ENCODE peak calls at places on chromosomes 2 and 18, in seven cellular contexts. V is K562, D is HepG2, N is stomach, U is prostate gland, L is SK-N-SH, M is transverse colon. C is an unnamed sample.

GRCh38 chr2:71603311-71603794 is 150.0 kb downstream of the DYSF start:
- DNase-seq in V (no peak), D (no peak), N (no peak), U (no peak), L (no peak), M (peak; percentile 7), C (peak; percentile 52)

GRCh38 chr2:42118759-42119569 is 50.2 kb upstream of the EML4 start:
- DNase-seq in V (no peak), D (no peak), N (no peak), U (no peak), L (no peak), M (no peak), C (no peak)

GRCh38 chr2:237156131-237156856 is 70.6 kb downstream of the COPS8 start:
- DNase-seq in V (no peak), D (no peak), N (no peak), U (no peak), L (peak; percentile 37), M (peak; percentile 15), C (peak; percentile 85)

GRCh38 chr2:110748489-110748867 is 16.1 kb downstream of the ACOXL start:
- DNase-seq in V (no peak), D (no peak), N (peak; percentile 42), U (no peak), L (no peak), M (peak; percentile 60), C (no peak)

GRCh38 chr18:65403534-65403933 is 347.3 kb upstream of the CDH7 start:
- DNase-seq in V (no peak), D (no peak), N (no peak), U (no peak), L (no peak), M (no peak), C (no peak)

GRCh38 chr2:62197609-62198236 is 1.8 kb downstream of the B3GNT2 start:
- DNase-seq in V (peak; percentile 44), D (no peak), N (peak; percentile 38), U (peak; percentile 33), L (peak; percentile 68), M (peak; percentile 62), C (peak; percentile 85)

GRCh38 chr2:129402076-129402475 is 577.4 kb upstream of the RAB6C start:
- DNase-seq in V (no peak), D (no peak), N (no peak), U (no peak), L (no peak), M (no peak), C (no peak)

GRCh38 chr2:72204156-72204781 is 56.6 kb upstream of the CYP26B1 start:
- DNase-seq in V (no peak), D (peak; percentile 52), N (no peak), U (no peak), L (no peak), M (no peak), C (no peak)

GRCh38 chr2:29576231-29576630 is 345.2 kb downstream of the ALK start:
- DNase-seq in V (no peak), D (no peak), N (no peak), U (no peak), L (no peak), M (no peak), C (no peak)

GRCh38 chr2:130797493-130798435 is 39.0 kb upstream of the ARHGEF4 start:
- DNase-seq in V (peak; percentile 91), D (peak; percentile 77), N (peak; percentile 91), U (peak; percentile 88), L (peak; percentile 93), M (peak; percentile 91), C (peak; percentile 92)

GRCh38 chr18:79816092-79816491 is 18.4 kb downstream of the KCNG2 start:
- DNase-seq in V (no peak), D (no peak), N (no peak), U (no peak), L (no peak), M (no peak), C (no peak)

GRCh38 chr2:236981710-236982485 is 103.8 kb upstream of the COPS8 start:
- DNase-seq in V (no peak), D (no peak), N (no peak), U (no peak), L (no peak), M (no peak), C (no peak)

GRCh38 chr18:9808530-9809241 is 77.1 kb upstream of the TXNDC2 start:
- DNase-seq in V (no peak), D (peak; percentile 89), N (no peak), U (peak; percentile 27), L (no peak), M (no peak), C (no peak)
- TF ChIP-seq POLR2AphosphoS5 in V (no peak), D (no peak), N (no peak), U (peak; percentile 44), L (no peak), M (peak; percentile 14), C (no peak)

GRCh38 chr2:138712212-138712979 is 67.8 kb downstream of the NXPH2 start:
- DNase-seq in V (no peak), D (peak; percentile 37), N (no peak), U (no peak), L (no peak), M (no peak), C (no peak)

GRCh38 chr2:138713509-138713908 is 66.7 kb downstream of the NXPH2 start:
- DNase-seq in V (no peak), D (no peak), N (no peak), U (no peak), L (no peak), M (no peak), C (no peak)

GRCh38 chr2:138713069-138713496 is 67.1 kb downstream of the NXPH2 start:
- DNase-seq in V (no peak), D (peak; percentile 30), N (no peak), U (no peak), L (no peak), M (no peak), C (no peak)

GRCh38 chr2:138718405-138718804 is 61.8 kb downstream of the NXPH2 start:
- DNase-seq in V (no peak), D (no peak), N (no peak), U (no peak), L (no peak), M (no peak), C (no peak)

DNA sequence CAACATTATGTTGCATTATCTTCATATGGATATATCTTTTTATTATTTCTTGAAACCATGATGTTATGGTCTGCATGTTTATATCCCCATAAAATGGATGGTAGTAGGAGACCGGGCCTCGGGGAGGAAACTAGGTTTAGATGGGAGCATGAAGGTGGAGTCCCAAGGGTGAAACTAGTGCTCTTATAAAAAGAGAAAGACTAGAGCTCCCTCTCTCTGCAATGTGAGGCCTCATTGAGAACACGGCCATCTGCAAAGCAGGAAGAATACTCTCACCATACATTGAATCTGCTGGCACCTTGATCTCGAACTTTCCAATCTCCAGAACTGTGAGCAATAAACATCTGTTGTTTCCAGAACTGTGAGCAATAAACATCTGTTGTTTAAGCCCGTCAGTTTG is 64.0 kb downstream of the NXPH2 start:
- DNase-seq in V (no peak), D (no peak), N (no peak), U (no peak), L (no peak), M (no peak), C (no peak)
- TF ChIP-seq CTCF in V (peak; percentile 29), D (peak; percentile 60), N (no peak), U (no peak), L (peak; percentile 13), M (no peak), C (no peak)

DNA sequence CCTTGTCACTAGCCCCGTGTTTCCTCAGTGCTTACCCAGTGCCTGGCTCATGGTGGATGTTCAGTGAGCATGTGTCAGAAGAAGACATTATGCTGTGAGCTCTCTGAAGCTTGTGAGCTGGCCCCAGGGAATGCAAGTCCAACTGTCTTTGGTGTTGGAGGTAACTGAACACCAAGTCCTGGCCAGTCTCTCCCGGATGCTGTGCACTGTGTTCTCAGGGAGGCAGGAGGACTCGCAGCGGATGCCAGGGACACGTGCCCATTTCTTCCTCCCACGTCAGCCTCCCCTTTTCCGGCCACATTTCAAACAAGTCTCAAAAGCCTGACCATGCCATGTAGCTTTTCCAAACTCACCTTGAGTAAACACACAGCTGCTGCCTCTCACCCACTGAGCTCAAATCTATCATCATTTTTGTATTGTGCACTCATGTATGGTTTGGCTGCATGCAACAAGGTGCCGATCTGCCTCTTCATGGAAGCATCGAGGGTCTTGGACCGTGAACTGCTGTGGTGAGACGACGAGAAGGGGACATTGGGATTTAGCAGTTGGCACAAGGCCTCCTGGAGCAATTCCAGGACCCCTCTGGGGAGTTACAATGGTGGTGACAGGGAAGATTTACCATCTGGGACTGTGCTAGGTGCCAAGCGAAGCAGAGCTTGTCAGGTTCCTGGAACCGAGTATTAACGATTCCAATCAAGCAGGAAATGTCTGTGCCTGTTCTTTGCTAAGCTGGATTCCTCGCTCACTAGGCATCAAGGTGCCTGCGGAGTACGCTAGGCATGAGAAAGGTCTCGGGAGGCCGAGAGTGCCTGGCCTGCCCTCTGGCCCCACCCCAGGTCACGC is 44.4 kb upstream of the MGAT4A start:
- DNase-seq in V (no peak), D (no peak), N (peak; percentile 42), U (peak; percentile 80), L (no peak), M (no peak), C (no peak)
- TF ChIP-seq POLR2AphosphoS5 in V (no peak), D (no peak), N (no peak), U (peak; percentile 55), L (no peak), M (no peak), C (no peak)

GRCh38 chr18:9508446-9509025 is 33.2 kb downstream of the RALBP1 start:
- DNase-seq in V (no peak), D (no peak), N (no peak), U (no peak), L (no peak), M (no peak), C (no peak)

GRCh38 chr18:9507565-9508088 is 32.3 kb downstream of the RALBP1 start:
- DNase-seq in V (no peak), D (no peak), N (no peak), U (no peak), L (no peak), M (no peak), C (no peak)

GRCh38 chr18:9506046-9506792 is 30.9 kb downstream of the RALBP1 start:
- DNase-seq in V (no peak), D (no peak), N (peak; percentile 56), U (peak; percentile 11), L (no peak), M (peak; percentile 31), C (no peak)
- TF ChIP-seq CTCF in V (no peak), D (no peak), N (no peak), U (no peak), L (no peak), M (no peak), C (no peak)

GRCh38 chr18:39799010-39799409 is 2156.0 kb upstream of the PIK3C3 start:
- DNase-seq in V (no peak), D (no peak), N (no peak), U (no peak), L (no peak), M (peak; percentile 13), C (no peak)

GRCh38 chr18:39801010-39801409 is 2154.0 kb upstream of the PIK3C3 start:
- DNase-seq in V (no peak), D (no peak), N (no peak), U (no peak), L (no peak), M (no peak), C (no peak)

GRCh38 chr18:39796413-39796812 is 2158.6 kb upstream of the PIK3C3 start:
- DNase-seq in V (no peak), D (peak; percentile 16), N (no peak), U (no peak), L (no peak), M (no peak), C (no peak)

DNA sequence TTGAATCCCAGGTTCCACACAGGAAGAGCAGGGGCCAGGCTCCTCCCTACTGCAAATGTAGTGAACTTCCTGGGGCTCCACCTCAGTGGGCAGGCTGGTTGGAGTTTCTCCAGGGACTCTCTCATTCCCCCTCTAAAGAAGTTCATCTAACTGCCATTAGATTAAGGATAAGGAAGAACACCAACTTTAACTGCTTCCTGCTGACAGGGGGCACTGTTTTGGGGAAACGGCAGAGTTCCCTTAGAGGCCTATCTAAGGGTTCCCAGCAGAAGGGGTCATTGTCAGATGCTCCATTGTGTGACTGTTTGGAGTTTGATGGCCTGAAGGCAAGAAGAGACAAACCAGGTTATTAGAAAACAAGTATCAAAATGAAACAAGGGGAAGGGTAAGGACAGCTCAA is 2159.7 kb upstream of the PIK3C3 start:
- DNase-seq in V (no peak), D (no peak), N (no peak), U (no peak), L (no peak), M (no peak), C (no peak)
- TF ChIP-seq POLR2AphosphoS5 in V (no peak), D (no peak), N (no peak), U (no peak), L (no peak), M (no peak), C (no peak)

C was measured in suprapubic skin.